ENCODE peak calls at places on chromosomes 16 and 17, in seven cellular contexts. N is skeletal muscle cell; X is T-helper 1 cell; P is iPS-NIHi11; K is naive thymus-derived CD8-positive, alpha-beta T cell; U is AG04450; Q is sigmoid colon. W is an unnamed sample.

GRCh38 chr16:8720080-8720966 is 45.9 kb downstream of the ABAT start:
- DNase-seq in Q (no peak), N (peak), P (peak), X (no peak), K (no peak), U (no peak), W (no peak)

GRCh38 chr16:749010-749409 is 8.2 kb upstream of the CIAO3 start:
- DNase-seq in N (peak), X (no peak), K (no peak), U (peak), P (no peak), Q (no peak), W (no peak)

GRCh38 chr16:10180771-10181163 is 1.5 kb downstream of the GRIN2A start:
- DNase-seq in K (no peak), X (no peak), Q (no peak), U (no peak), P (peak), N (no peak), W (peak)

GRCh38 chr16:28534542-28535373 is 4.0 kb downstream of the NUPR1 start:
- DNase-seq in K (no peak), U (no peak), X (no peak), N (peak), P (no peak), Q (peak), W (no peak)

GRCh38 chr17:71052971-71053370 is 883.6 kb downstream of the KCNJ2 start:
- DNase-seq in U (no peak), P (no peak), X (no peak), K (no peak), N (no peak), Q (no peak), W (no peak)

GRCh38 chr17:80497726-80498241 is 21.4 kb upstream of the NPTX1 start:
- DNase-seq in Q (no peak), X (no peak), P (no peak), U (no peak), K (no peak), N (no peak), W (no peak)

GRCh38 chr16:22948058-22948602 is 134.2 kb downstream of the HS3ST2 start:
- DNase-seq in P (no peak), N (no peak), X (no peak), U (no peak), K (no peak), Q (no peak), W (peak)

GRCh38 chr17:9233271-9233599 is 211.9 kb downstream of the NTN1 start:
- DNase-seq in N (no peak), U (no peak), Q (peak), X (no peak), K (no peak), P (no peak), W (no peak)

GRCh38 chr16:22955461-22956145 is 141.6 kb downstream of the HS3ST2 start:
- DNase-seq in P (no peak), N (no peak), X (no peak), U (no peak), K (no peak), Q (no peak), W (no peak)

GRCh38 chr16:8928467-8928957 is 35.2 kb downstream of the USP7 start:
- DNase-seq in Q (no peak), K (no peak), X (no peak), N (peak), U (peak), P (no peak), W (no peak)

GRCh38 chr17:59513934-59514841 is 51.2 kb upstream of the DHX40 start:
- DNase-seq in K (no peak), Q (peak), U (peak), X (no peak), N (peak), P (peak), W (peak)

GRCh38 chr16:66603537-66604375 is 748 bp upstream of the CMTM3 start:
- DNase-seq in P (peak), U (no peak), N (no peak), K (peak), X (peak), Q (peak), W (peak)

GRCh38 chr16:51109173-51109572 is 41.9 kb downstream of the SALL1 start:
- DNase-seq in U (no peak), Q (no peak), K (no peak), P (no peak), X (no peak), N (no peak), W (no peak)

GRCh38 chr17:14672830-14673229 is 371.9 kb downstream of the HS3ST3B1 start:
- DNase-seq in U (no peak), N (peak), Q (no peak), K (no peak), X (no peak), P (no peak), W (no peak)

GRCh38 chr16:57530531-57531252 is 5.7 kb downstream of the CCDC102A start:
- DNase-seq in P (no peak), N (no peak), U (no peak), Q (peak), X (no peak), K (no peak), W (no peak)

GRCh38 chr16:12057276-12057675 is 80.7 kb downstream of the SNX29 start:
- DNase-seq in P (no peak), X (no peak), N (peak), K (no peak), Q (peak), U (no peak), W (no peak)

W was measured in SK-MEL-5.